ENCODE peak calls at places on chromosomes 12 and 14, in five cellular contexts. T is cardiac muscle cell; V is heart left ventricle; P is fibroblast of lung; L is CD8-positive, alpha-beta T cell. E is an unnamed sample.

GRCh38 chr14:68124885-68125731 is 305.5 kb downstream of the RAD51B start:
- DNase-seq in T (peak; percentile 57), L (no peak), P (peak; percentile 92), V (no peak), E (no peak)

GRCh38 chr12:26884765-26885576 is 52.0 kb upstream of the ITPR2 start:
- DNase-seq in P (peak; percentile 62), T (peak; percentile 89), V (peak; percentile 80), L (peak; percentile 76), E (peak; percentile 87)

GRCh38 chr14:91220581-91221000 is 23.9 kb downstream of the GPR68 start:
- DNase-seq in L (no peak), P (no peak), T (no peak), V (no peak), E (no peak)

GRCh38 chr14:59097681-59098080 is 90.8 kb upstream of the DAAM1 start:
- DNase-seq in P (no peak), L (no peak), V (no peak), T (peak; percentile 29), E (no peak)

GRCh38 chr12:49649445-49649844 is 26.1 kb downstream of the PRPF40B start:
- DNase-seq in P (no peak), V (no peak), T (no peak), L (no peak), E (no peak)

GRCh38 chr12:3161861-3162260 is 84.7 kb downstream of the TSPAN9 start:
- DNase-seq in L (no peak), V (no peak), T (no peak), P (no peak), E (no peak)

GRCh38 chr14:103928011-103928890 is at the start of gene TDRD9:
- DNase-seq in T (no peak), V (no peak), P (no peak), L (no peak), E (peak; percentile 43)

GRCh38 chr14:57831981-57832380 is 33.9 kb downstream of the SLC35F4 start:
- DNase-seq in L (no peak), P (no peak), T (no peak), V (no peak), E (no peak)

GRCh38 chr14:61462566-61463195 is 141.3 kb downstream of the PRKCH start:
- DNase-seq in T (peak; percentile 95), L (no peak), V (no peak), P (peak; percentile 71), E (no peak)

GRCh38 chr12:77591959-77592358 is 238.7 kb upstream of the NAV3 start:
- DNase-seq in L (no peak), V (peak; percentile 17), T (no peak), P (no peak), E (no peak)

GRCh38 chr14:89801128-89801527 is 153.4 kb downstream of the EFCAB11 start:
- DNase-seq in V (no peak), L (no peak), T (no peak), P (no peak), E (no peak)

GRCh38 chr12:15244341-15244740 is 23.1 kb upstream of the RERG start:
- DNase-seq in T (no peak), V (no peak), L (no peak), P (no peak), E (no peak)

GRCh38 chr14:60807971-60808370 is 73.4 kb downstream of the MNAT1 start:
- DNase-seq in V (no peak), L (no peak), T (no peak), P (peak; percentile 16), E (no peak)

GRCh38 chr12:88334271-88334670 is 192.2 kb downstream of the TMTC3 start:
- DNase-seq in L (no peak), P (peak; percentile 85), T (peak; percentile 46), V (no peak), E (no peak)

GRCh38 chr14:23056257-23056955 is 914 bp downstream of the CDH24 start:
- DNase-seq in T (peak; percentile 70), V (peak; percentile 65), P (peak; percentile 53), L (peak; percentile 60), E (peak; percentile 57)

GRCh38 chr14:68672609-68673285 is 120.1 kb downstream of the ZFP36L1 start:
- DNase-seq in T (no peak), V (no peak), P (no peak), L (no peak), E (peak; percentile 16)

GRCh38 chr14:53295372-53295771 is 142.2 kb upstream of the DDHD1 start:
- DNase-seq in P (no peak), V (no peak), L (no peak), T (no peak), E (no peak)

GRCh38 chr14:72880164-72880563 is 13.7 kb downstream of the DPF3 start:
- DNase-seq in V (no peak), P (no peak), T (no peak), L (no peak), E (no peak)

GRCh38 chr14:26765768-26766550 is 168.1 kb upstream of the NOVA1 start:
- DNase-seq in P (peak; percentile 95), V (peak; percentile 55), L (no peak), T (peak; percentile 91), E (peak; percentile 35)

GRCh38 chr14:80434574-80435321 is 223.4 kb upstream of the DIO2 start:
- DNase-seq in L (no peak), T (no peak), P (peak; percentile 36), V (no peak), E (no peak)

GRCh38 chr14:92997343-92998061 is 74.6 kb downstream of the CHGA start:
- DNase-seq in V (no peak), T (no peak), L (no peak), P (no peak), E (no peak)

GRCh38 chr12:111117017-111117416 is 196.6 kb upstream of the MYL2 start:
- DNase-seq in V (no peak), L (no peak), T (no peak), P (no peak), E (no peak)

GRCh38 chr12:21775130-21775920 is 819 bp upstream of the KCNJ8 start:
- DNase-seq in P (no peak), T (no peak), L (no peak), V (no peak), E (no peak)

GRCh38 chr14:97210202-97210601 is 413.0 kb downstream of the VRK1 start:
- DNase-seq in L (no peak), T (no peak), P (no peak), V (no peak), E (no peak)

GRCh38 chr12:117860111-117860510 is 108.7 kb downstream of the KSR2 start:
- DNase-seq in T (no peak), V (no peak), P (no peak), L (no peak), E (no peak)

GRCh38 chr12:116125981-116126566 is 151.4 kb downstream of the MED13L start:
- DNase-seq in T (peak; percentile 37), V (no peak), P (peak; percentile 41), L (no peak), E (no peak)

GRCh38 chr14:99602054-99602787 is 1.8 kb downstream of the CCDC85C start:
- DNase-seq in T (no peak), P (peak; percentile 43), V (no peak), L (no peak), E (no peak)

GRCh38 chr14:66624319-66624937 is 116.5 kb downstream of the GPHN start:
- DNase-seq in V (peak; percentile 33), P (peak; percentile 56), T (peak; percentile 83), L (no peak), E (no peak)

GRCh38 chr12:14390885-14391530 is 25.5 kb downstream of the ATF7IP start:
- DNase-seq in T (no peak), P (no peak), L (no peak), V (no peak), E (no peak)

GRCh38 chr14:102939820-102940561 is 17.5 kb downstream of the AMN start:
- DNase-seq in P (no peak), L (no peak), T (no peak), V (no peak), E (no peak)

GRCh38 chr12:56661979-56662638 is 16.3 kb upstream of the ATP5F1B start:
- DNase-seq in T (no peak), L (no peak), P (no peak), V (no peak), E (no peak)

GRCh38 chr12:125418902-125419564 is 353.8 kb downstream of the AACS start:
- DNase-seq in V (no peak), P (peak; percentile 6), L (no peak), T (no peak), E (no peak)

DNA sequence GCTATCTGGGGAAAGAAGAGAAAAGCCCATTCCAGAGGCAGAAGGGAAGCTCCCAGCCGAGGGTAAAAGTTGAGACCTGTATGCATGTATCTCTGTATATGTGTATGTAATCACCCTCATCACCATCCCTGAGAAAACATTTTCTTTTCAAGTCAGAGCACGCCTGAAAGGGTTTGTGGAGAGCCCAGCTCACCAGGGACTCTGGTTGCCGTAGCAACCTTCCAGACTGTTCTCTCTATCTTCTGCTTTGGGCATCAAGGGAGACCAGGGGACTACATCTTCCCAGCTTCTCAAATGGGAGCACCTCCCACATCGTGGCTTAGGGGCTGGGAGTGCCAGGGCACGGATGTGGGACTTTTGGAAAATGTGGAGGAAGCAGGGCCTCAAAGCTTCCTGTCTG is 93.5 kb downstream of the GALNT8 start:
- DNase-seq in T (no peak), L (no peak), P (no peak), V (no peak), E (no peak)
- H3K27me3 ChIP-seq in T (peaks cover 40% of the 10 kb centered on the region), L (no peaks in the 10 kb centered on the region), P (no peaks in the 10 kb centered on the region), V (peaks cover 7% of the 10 kb centered on the region), E (no peaks in the 10 kb centered on the region)

GRCh38 chr14:77031680-77032482 is 3.4 kb upstream of the IRF2BPL start:
- DNase-seq in P (peak; percentile 85), T (peak; percentile 72), L (no peak), V (peak; percentile 65), E (peak; percentile 76)

GRCh38 chr14:77032483-77032853 is 4.0 kb upstream of the IRF2BPL start:
- DNase-seq in T (no peak), V (no peak), L (no peak), P (no peak), E (no peak)

GRCh38 chr14:77033622-77034521 is 5.4 kb upstream of the IRF2BPL start:
- DNase-seq in L (peak; percentile 60), T (peak; percentile 88), V (peak; percentile 92), P (peak; percentile 80), E (peak; percentile 93)

GRCh38 chr14:77035267-77035666 is 6.8 kb upstream of the IRF2BPL start:
- DNase-seq in P (no peak), T (no peak), L (no peak), V (no peak), E (no peak)

GRCh38 chr14:77032854-77033621 is 4.5 kb upstream of the IRF2BPL start:
- DNase-seq in T (peak; percentile 99), V (peak; percentile 97), P (peak; percentile 99), L (peak; percentile 58), E (peak; percentile 99)
- TF ChIP-seq CTCF in T (peak; percentile 30), V (no peak), P (peak; percentile 31), L (no peak), E (peak; percentile 29)

GRCh38 chr12:68621092-68622081 is 10.7 kb downstream of the RAP1B start:
- DNase-seq in V (no peak), L (no peak), T (no peak), P (no peak), E (no peak)
- H3K4me3 ChIP-seq in V (no peak overlapping the region), L (peak overlapping the region; percentile 17), T (no peak overlapping the region), P (no peak overlapping the region), E (no peak overlapping the region)

GRCh38 chr14:101563654-101564443 is 2.6 kb downstream of the DIO3 start:
- DNase-seq in P (no peak), T (no peak), L (no peak), V (no peak), E (no peak)
- H3K27me3 ChIP-seq in P (peaks cover 41% of the 10 kb centered on the region), T (peaks cover 99% of the 10 kb centered on the region), L (peaks cover 15% of the 10 kb centered on the region), V (peaks cover 41% of the 10 kb centered on the region), E (peaks cover 76% of the 10 kb centered on the region)